ENCODE peak calls at places on chromosomes 5 and 9, in five cellular contexts. H is HCT116; W is CD4-positive, alpha-beta T cell; A is fibroblast of the aortic adventitia; D is AG10803. G is an unnamed sample.

GRCh38 chr5:142280066-142281011 is 44.5 kb downstream of the SPRY4 start:
- DNase-seq in H (no peak), W (no peak), A (peak), D (peak), G (no peak)

GRCh38 chr9:117868594-117868993 is 164.4 kb downstream of the TLR4 start:
- DNase-seq in H (no peak), W (no peak), A (no peak), D (no peak), G (no peak)

GRCh38 chr5:156121234-156121633 is 205.7 kb upstream of the SGCD start:
- DNase-seq in H (no peak), W (no peak), A (no peak), D (peak), G (peak)

GRCh38 chr9:110179734-110180133 is 28.2 kb downstream of the C9orf152 start:
- DNase-seq in H (no peak), W (no peak), A (peak), D (peak), G (peak)

GRCh38 chr5:136811551-136811950 is 446.2 kb upstream of the TRPC7 start:
- DNase-seq in H (no peak), W (no peak), A (peak), D (peak), G (peak)

GRCh38 chr9:97271292-97271691 is 36.2 kb upstream of the CCDC180 start:
- DNase-seq in H (no peak), W (no peak), A (no peak), D (no peak), G (no peak)

GRCh38 chr5:763998-764781 is 20.3 kb downstream of the ZDHHC11B start:
- DNase-seq in H (no peak), W (peak), A (no peak), D (no peak), G (no peak)

GRCh38 chr5:71719092-71719964 is at the start of gene CARTPT:
- DNase-seq in H (no peak), W (no peak), A (no peak), D (no peak), G (no peak)

GRCh38 chr5:587403-587802 is 24.7 kb upstream of the CEP72 start:
- DNase-seq in H (no peak), W (no peak), A (no peak), D (no peak), G (no peak)

GRCh38 chr9:113152699-113153098 is 1.9 kb downstream of the SLC31A2 start:
- DNase-seq in H (no peak), W (no peak), A (no peak), D (peak), G (peak)
- TF ChIP-seq CTCF in H (no peak), W (no peak), A (no peak), D (no peak), G (no peak)

GRCh38 chr5:94693043-94693822 is 74.8 kb downstream of the SLF1 start:
- DNase-seq in H (peak), W (no peak), A (peak), D (peak), G (peak)
- TF ChIP-seq CTCF in H (peak), W (peak), A (peak), D (peak), G (peak)

GRCh38 chr5:53355930-53356329 is 124.5 kb upstream of the FST start:
- DNase-seq in H (no peak), W (no peak), A (peak), D (no peak), G (no peak)

GRCh38 chr5:53355316-53355715 is 125.1 kb upstream of the FST start:
- DNase-seq in H (no peak), W (no peak), A (peak), D (no peak), G (no peak)

GRCh38 chr5:53350408-53350807 is 130.0 kb upstream of the FST start:
- DNase-seq in H (no peak), W (no peak), A (no peak), D (peak), G (no peak)

DNA sequence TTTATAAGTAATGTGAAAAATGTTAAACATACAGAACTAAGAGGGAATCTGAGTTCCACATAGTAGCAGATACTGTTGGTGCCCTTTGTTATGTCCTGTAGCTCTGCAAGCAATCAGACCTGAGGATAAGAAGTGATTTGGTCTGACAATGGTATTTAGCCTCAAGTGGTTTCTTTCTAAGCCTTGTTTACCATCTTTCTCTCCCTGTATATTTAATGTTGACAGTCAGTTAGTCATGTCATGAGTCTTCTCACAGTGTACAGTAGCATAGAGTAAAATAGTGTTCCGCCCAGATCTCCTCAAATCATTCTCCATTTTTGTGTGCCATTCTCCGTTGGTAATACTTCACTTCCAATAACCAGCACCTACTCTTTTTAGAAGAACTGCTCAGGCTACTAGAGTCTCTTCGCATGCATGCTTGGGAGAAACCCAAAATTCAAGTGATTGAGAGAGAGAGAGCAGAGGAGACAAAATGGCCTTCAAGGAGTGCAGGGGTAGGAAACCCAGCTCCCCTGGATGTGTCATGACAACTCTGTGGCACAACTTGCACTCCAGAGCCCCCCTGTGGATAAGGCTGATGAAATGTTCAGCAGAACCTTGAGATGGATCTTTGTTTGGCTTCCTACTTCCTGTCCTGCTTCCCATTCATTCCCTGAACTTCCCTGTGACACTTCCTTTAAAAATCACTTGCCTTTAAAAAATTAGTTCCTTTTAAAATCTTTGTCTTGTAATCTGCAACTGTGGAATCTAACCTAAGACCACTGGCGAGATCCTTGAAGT is 129.2 kb upstream of the FST start:
- DNase-seq in H (no peak), W (no peak), A (no peak), D (no peak), G (no peak)
- TF ChIP-seq CTCF in H (no peak), W (no peak), A (no peak), D (no peak), G (no peak)

DNA sequence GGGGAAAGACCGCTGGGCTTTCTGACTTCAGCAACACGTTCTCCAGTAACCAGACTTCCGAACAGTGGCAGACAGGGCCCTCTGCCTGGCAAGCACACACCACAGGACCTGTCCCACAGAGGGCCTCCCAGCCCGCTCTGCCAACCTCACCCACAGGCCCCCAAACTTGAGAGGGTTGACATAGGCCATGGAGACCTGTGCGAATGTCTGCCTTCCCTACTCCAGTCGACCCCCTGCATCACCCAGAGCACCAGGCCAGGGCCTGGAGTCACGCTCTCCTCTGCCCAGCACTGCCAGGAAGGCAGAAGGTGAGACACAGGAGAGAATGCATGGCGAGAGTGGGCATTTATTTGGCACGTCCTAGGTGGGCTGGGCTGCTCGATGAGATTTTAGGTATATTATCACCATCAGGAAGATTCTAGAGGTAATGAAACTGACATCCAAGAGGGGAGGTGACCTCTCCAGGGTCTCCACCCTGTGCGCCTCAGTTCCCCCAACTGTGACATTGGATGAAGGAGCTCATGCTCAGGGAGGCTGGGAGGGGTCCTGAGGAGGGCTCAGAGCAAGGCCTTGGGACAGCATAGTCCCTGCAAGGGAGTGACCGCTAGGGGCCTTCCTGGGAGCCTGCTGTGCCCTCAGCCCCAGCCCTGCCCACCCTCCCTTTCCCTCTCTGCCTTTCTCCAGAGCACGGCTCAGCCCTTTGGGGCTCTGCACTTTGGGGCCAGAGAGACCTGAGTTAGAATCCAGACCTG is 54.9 kb downstream of the DUSP1 start:
- DNase-seq in H (no peak), W (no peak), A (no peak), D (no peak), G (no peak)
- TF ChIP-seq CTCF in H (no peak), W (no peak), A (no peak), D (no peak), G (no peak)

GRCh38 chr9:136885950-136886578 is at the start of gene TRAF2:
- DNase-seq in H (peak), W (peak), A (peak), D (peak), G (peak)

GRCh38 chr9:136888454-136888853 is 2.1 kb downstream of the TRAF2 start:
- DNase-seq in H (no peak), W (no peak), A (no peak), D (no peak), G (no peak)

GRCh38 chr9:136889858-136890257 is 3.5 kb downstream of the TRAF2 start:
- DNase-seq in H (no peak), W (no peak), A (no peak), D (no peak), G (no peak)

GRCh38 chr9:136890661-136891060 is 4.3 kb downstream of the TRAF2 start:
- DNase-seq in H (no peak), W (no peak), A (no peak), D (no peak), G (no peak)

DNA sequence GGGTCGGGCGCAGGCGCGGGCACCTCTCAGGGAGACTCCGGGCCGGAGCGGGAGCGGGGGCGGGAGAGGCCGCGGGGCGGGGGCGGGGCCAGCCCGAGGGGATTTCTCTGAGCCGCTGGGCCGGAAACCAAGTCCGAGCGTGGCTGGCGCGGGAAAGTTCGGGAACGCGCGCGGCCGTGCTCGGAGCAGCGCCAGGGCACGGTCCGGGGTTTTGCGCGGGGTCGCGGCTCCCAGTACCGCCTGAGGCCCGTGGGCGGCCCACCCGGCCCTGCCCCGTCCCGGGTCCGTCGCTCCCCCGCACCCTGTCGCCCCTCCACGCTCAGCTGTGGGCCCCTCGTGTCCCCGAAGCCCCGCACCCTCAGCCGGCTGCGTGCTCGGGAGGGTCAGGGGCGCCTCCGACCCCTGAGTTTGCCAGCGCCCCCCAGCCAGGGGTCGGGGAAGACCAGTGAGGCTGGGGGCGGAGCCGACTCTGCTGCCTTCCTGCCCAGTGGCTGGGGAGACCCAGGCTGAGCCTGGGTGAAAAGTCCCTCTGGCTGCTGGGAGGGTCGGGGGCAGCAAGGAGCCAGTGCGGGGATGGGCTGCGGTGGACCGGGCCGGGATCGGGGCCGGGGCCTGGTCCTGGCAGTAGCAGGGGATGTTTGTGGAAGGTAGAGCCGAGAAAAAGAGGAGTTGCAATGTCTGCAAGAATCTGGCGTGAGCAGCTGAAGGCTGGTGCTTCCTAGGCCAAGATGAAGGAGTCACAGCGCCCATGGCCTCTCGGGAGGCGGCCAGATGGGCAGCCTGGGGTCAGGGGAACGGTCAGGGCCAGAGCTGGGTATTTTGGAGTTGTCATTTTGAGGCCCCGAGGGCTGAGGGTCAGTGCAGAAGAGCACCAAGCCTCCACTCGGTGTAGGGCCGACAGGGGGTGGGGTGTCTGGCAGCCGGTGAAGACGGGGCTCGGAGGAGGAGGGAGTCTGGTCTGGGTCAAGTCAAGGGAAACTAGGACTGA is 588 bp downstream of the TRAF2 start:
- DNase-seq in H (no peak), W (no peak), A (peak), D (no peak), G (no peak)
- TF ChIP-seq CTCF in H (no peak), W (no peak), A (no peak), D (no peak), G (no peak)

DNA sequence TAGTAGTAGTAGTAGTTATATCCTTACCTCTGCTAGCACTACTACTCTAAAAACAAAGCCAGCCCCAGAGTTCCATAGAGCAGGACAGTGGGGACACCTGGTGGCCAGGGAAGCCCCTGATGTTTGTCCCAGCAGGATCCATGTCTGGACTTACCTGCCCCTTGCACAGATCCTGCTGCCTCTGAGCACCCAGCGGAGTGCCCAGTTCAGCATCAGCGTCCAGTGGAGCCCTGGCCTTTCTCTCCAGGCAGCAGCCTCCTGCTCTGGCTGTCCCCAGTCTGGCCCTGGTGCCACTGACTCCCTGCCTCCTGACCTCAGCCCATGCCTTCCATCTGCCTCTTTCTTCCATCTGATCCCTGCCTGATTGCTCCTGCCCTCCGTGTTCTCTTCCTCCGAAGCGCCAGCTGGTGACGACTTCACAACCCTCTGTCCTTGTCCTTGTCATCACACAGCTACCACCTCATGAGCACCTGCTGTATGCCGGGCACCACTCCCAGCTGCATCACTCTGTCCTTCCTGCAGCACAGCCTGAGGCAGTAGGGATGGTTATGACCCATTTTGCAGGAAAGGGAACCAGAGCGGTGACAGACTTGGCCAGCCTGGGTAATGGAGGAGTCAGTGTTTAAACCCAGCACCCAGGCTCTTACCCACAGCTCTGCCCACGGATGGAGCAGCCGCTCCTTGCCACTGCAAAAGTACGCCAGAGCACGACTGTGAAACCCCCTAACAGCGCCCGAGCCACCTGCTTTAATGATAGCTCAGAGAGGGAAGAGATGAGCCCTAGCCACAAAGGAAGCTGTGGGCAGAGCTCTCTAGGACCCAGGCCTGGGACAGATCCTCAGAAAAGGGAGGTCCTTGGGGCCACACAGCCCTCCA is 11.5 kb downstream of the SARDH start:
- DNase-seq in H (peak), W (peak), A (peak), D (peak), G (peak)
- TF ChIP-seq CTCF in H (peak), W (peak), A (peak), D (peak), G (peak)

GRCh38 chr5:164578911-164579310 is 1073.5 kb downstream of the MAT2B start:
- DNase-seq in H (no peak), W (no peak), A (no peak), D (no peak), G (no peak)
- TF ChIP-seq CTCF in H (no peak), W (no peak), A (no peak), D (no peak), G (no peak)

GRCh38 chr5:2565147-2565546 is 186.3 kb downstream of the IRX2 start:
- DNase-seq in H (no peak), W (no peak), A (no peak), D (no peak), G (no peak)

GRCh38 chr5:2569201-2569600 is 182.3 kb downstream of the IRX2 start:
- DNase-seq in H (no peak), W (no peak), A (no peak), D (no peak), G (no peak)

GRCh38 chr5:2563046-2563445 is 188.4 kb downstream of the IRX2 start:
- DNase-seq in H (no peak), W (no peak), A (no peak), D (no peak), G (peak)

GRCh38 chr5:2569774-2570542 is 181.5 kb downstream of the IRX2 start:
- DNase-seq in H (no peak), W (no peak), A (no peak), D (no peak), G (no peak)

DNA sequence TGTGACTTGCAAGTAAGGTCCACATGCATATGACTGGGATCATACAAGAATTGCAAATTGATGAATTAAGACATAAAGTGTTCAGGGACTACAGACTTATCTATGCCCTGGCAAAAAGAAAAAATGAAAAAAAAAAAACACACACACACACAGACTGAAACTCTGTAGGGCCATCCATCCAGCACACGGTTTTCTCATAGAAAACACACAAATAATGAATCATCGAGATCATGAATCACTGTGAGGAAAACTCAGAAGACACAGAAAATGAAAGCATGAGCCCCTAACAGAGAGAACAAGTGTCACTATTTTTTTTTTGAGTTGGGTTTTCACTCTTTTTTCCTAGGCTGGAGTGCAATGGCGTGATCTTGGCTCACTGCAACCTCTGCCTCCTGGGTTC is 185.2 kb downstream of the IRX2 start:
- DNase-seq in H (no peak), W (no peak), A (no peak), D (no peak), G (peak)
- TF ChIP-seq CTCF in H (no peak), W (no peak), A (no peak), D (no peak), G (no peak)

GRCh38 chr5:74940782-74941363 is 74.7 kb upstream of the FAM169A start:
- DNase-seq in H (no peak), W (no peak), A (no peak), D (no peak), G (no peak)

GRCh38 chr5:74945561-74946165 is 79.5 kb upstream of the FAM169A start:
- DNase-seq in H (no peak), W (no peak), A (no peak), D (no peak), G (no peak)

GRCh38 chr5:74946471-74946870 is 80.3 kb upstream of the FAM169A start:
- DNase-seq in H (no peak), W (no peak), A (no peak), D (no peak), G (no peak)

GRCh38 chr5:74942622-74943286 is 76.6 kb upstream of the FAM169A start:
- DNase-seq in H (no peak), W (no peak), A (no peak), D (no peak), G (no peak)

DNA sequence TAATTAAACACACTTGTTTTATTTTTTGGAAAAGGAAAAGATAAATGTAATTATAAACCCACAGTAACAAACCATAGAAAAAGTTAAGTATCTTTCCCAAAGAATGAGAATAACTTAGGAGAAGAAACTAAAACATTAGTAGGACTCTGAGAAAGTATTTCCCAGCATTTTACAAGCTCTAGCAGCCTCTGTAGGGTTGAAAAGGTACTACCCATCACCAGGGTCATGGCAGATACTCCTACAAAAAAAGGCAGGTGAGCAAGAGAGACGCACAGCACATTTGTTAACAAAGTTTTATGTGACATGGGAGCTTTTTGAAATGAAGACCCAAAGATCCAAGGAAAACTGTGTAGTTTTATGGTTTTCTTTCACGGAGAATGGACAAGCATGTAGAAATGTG is 77.7 kb upstream of the FAM169A start:
- DNase-seq in H (no peak), W (no peak), A (no peak), D (no peak), G (no peak)
- TF ChIP-seq CTCF in H (peak), W (no peak), A (peak), D (peak), G (no peak)

G was measured in MCF 10A.